ENCODE peak calls at places on chromosomes 5 and 9, in five cellular contexts. P is hepatocyte; C is glutamatergic neuron; X is CD8-positive, alpha-beta memory T cell; M is NCI-H460. G is an unnamed sample.

GRCh38 chr9:105958587-105958986 is 264.2 kb downstream of the TMEM38B start:
- DNase-seq in P (no peak), C (no peak), X (no peak), M (no peak), G (no peak)

GRCh38 chr9:104776787-104777186 is 12.9 kb downstream of the NIPSNAP3B start:
- DNase-seq in P (no peak), C (no peak), X (no peak), M (no peak), G (no peak)

GRCh38 chr5:27511061-27511460 is 472.7 kb upstream of the CDH9 start:
- DNase-seq in P (no peak), C (no peak), X (no peak), M (no peak), G (no peak)

GRCh38 chr9:129316281-129317030 is 138.4 kb upstream of the IER5L start:
- DNase-seq in P (no peak), C (no peak), X (no peak), M (no peak), G (no peak)

GRCh38 chr5:16936150-16937022 is at the start of gene MYO10:
- DNase-seq in P (peak; percentile 94), C (peak; percentile 94), X (no peak), M (peak; percentile 71), G (peak; percentile 17)

GRCh38 chr5:35201291-35201690 is 29.0 kb downstream of the PRLR start:
- DNase-seq in P (no peak), C (no peak), X (no peak), M (no peak), G (no peak)

GRCh38 chr9:35616681-35617459 is 1.3 kb downstream of the CD72 start:
- DNase-seq in P (peak; percentile 80), C (peak; percentile 70), X (peak; percentile 71), M (no peak), G (peak; percentile 53)

GRCh38 chr9:108996653-108997052 is 16.6 kb downstream of the CTNNAL1 start:
- DNase-seq in P (no peak), C (no peak), X (no peak), M (no peak), G (no peak)

GRCh38 chr5:123180178-123180577 is 91.1 kb downstream of the PRDM6 start:
- DNase-seq in P (no peak), C (no peak), X (no peak), M (no peak), G (no peak)

GRCh38 chr9:136610426-136610825 is 52.3 kb upstream of the EGFL7 start:
- DNase-seq in P (no peak), C (no peak), X (no peak), M (no peak), G (no peak)

G was measured in T-helper 17 cell.